ENCODE peak calls at places on chromosomes 6 and 20, in seven cellular contexts. Q is NT2/D1; C is left ventricle myocardium inferior; N is CD4-positive, alpha-beta memory T cell; R is pancreas; G is adipocyte; X is ascending aorta. F is an unnamed sample.

GRCh38 chr6:163347021-163347446 is 67.5 kb upstream of the QKI start:
- DNase-seq in Q (no peak), C (no peak), N (no peak), R (no peak), G (no peak), X (no peak), F (no peak)

GRCh38 chr20:42945194-42945593 is 244.5 kb downstream of the PTPRT start:
- DNase-seq in Q (no peak), C (no peak), N (no peak), R (no peak), G (no peak), X (no peak), F (no peak)

GRCh38 chr6:20811112-20811746 is 277.0 kb downstream of the CDKAL1 start:
- DNase-seq in Q (peak; percentile 87), C (no peak), N (no peak), R (peak; percentile 9), G (peak; percentile 87), X (no peak), F (no peak)

GRCh38 chr20:22559711-22560305 is 24.6 kb downstream of the FOXA2 start:
- DNase-seq in Q (no peak), C (no peak), N (no peak), R (no peak), G (no peak), X (no peak), F (no peak)

GRCh38 chr6:35072051-35072697 is 69.0 kb downstream of the TCP11 start:
- DNase-seq in Q (no peak), C (peak; percentile 22), N (no peak), R (no peak), G (no peak), X (no peak), F (no peak)

GRCh38 chr6:112396221-112396620 is 49.1 kb downstream of the RFPL4B start:
- DNase-seq in Q (no peak), C (no peak), N (no peak), R (no peak), G (peak; percentile 2), X (no peak), F (no peak)

GRCh38 chr6:30752164-30752927 is 8.0 kb upstream of the IER3 start:
- DNase-seq in Q (no peak), C (peak; percentile 91), N (no peak), R (peak; percentile 54), G (peak; percentile 99), X (peak; percentile 95), F (no peak)

GRCh38 chr6:66556936-66557335 is 849.9 kb upstream of the EYS start:
- DNase-seq in Q (no peak), C (no peak), N (no peak), R (no peak), G (no peak), X (no peak), F (no peak)

GRCh38 chr6:88349511-88349910 is 183.4 kb upstream of the CNR1 start:
- DNase-seq in Q (no peak), C (no peak), N (no peak), R (no peak), G (peak; percentile 14), X (no peak), F (no peak)

GRCh38 chr20:59667981-59668515 is 63.7 kb downstream of the PHACTR3 start:
- DNase-seq in Q (no peak), C (no peak), N (no peak), R (no peak), G (no peak), X (no peak), F (no peak)

GRCh38 chr20:59666586-59666985 is 62.2 kb downstream of the PHACTR3 start:
- DNase-seq in Q (no peak), C (no peak), N (no peak), R (no peak), G (no peak), X (no peak), F (no peak)

GRCh38 chr20:59667131-59667530 is 62.8 kb downstream of the PHACTR3 start:
- DNase-seq in Q (no peak), C (no peak), N (no peak), R (no peak), G (no peak), X (no peak), F (no peak)

GRCh38 chr20:59664389-59665055 is 60.2 kb downstream of the PHACTR3 start:
- DNase-seq in Q (no peak), C (no peak), N (no peak), R (no peak), G (no peak), X (no peak), F (no peak)

DNA sequence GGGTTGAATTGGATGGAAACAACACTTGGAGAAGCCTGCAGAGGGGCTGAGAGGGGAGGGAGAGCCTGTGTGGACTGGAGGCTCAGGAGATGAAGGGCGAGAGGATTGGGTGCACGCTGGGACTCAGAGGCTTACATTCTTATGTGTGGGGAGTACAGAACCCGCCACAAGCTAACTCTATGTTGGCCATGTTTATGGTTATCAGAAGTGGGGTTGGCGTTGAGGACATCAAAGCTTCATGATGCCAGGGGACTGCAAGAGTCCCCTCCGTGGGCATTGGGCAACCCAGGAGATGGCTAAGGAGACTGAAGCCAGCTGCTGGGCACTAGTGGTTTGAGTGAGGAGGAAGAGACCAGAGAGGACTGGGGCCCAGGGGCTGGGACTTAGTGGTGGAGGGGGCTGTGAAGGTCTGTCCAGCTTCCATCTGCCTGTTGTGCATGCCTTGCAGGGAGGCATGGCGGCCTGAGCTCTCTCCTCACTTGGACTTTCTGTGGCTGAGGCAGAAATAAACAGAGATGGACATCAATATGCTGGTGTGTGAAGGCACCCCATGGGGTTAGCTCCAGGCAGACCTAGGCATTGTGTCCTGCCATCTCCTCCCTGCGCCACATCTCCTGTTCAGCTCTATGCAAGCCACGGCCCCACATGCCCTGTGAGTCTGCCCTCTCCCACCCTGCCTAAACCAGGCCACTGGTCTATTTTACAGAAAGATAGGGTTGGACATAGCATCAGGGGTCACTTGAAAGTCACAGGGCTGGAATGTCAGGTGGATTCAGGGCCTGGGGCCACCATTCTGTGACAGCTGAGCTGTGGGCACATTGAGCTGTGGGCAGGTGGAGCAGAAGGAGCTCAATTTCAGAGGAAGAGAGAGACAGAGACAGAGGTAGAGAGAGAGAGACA is 61.6 kb downstream of the PHACTR3 start:
- DNase-seq in Q (no peak), C (no peak), N (no peak), R (no peak), G (no peak), X (no peak), F (no peak)
- H3K9me3 ChIP-seq in Q (no peaks in the 10 kb centered on the region), C (no peaks in the 10 kb centered on the region), N (no peaks in the 10 kb centered on the region), R (no peaks in the 10 kb centered on the region), G (peaks cover 4% of the 10 kb centered on the region), X (no peaks in the 10 kb centered on the region), F (no peaks in the 10 kb centered on the region)

DNA sequence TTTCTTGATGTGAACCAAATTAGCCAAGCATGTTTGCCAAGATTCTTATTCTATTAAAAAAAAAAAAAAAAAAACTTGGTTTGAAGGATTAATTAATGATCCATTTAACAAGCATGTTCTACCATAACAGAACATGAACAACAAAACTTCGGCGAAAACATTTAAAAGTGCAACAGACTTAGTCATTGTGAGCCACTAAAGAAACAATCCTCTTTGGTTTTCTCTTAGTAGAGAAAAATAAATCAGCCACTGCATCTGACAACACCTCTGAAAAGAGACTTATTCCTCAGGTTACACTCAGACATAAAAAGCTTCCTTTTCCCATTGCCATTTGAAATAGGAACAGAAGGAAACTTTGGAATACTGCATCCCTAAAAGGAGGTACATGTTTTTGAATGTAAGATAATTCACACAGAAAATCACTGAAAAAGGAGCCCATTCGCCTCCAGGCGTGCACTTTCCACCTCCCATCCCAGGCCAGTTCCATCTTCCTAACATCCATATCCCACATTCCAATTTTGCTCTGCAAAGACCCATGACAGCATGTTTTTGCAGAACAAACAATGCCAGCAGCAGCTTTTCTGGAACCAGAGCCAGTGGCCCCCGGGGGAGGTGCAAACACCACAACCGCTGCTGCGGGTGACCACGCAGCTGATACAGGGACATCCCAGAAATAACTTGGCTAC is 79.5 kb downstream of the ZMYND8 start:
- DNase-seq in Q (no peak), C (peak; percentile 73), N (no peak), R (no peak), G (peak; percentile 34), X (no peak), F (no peak)
- H3K4me1 ChIP-seq in Q (peaks cover 4% of the 10 kb centered on the region), C (peaks cover 56% of the 10 kb centered on the region), N (no peaks in the 10 kb centered on the region), R (no peaks in the 10 kb centered on the region), G (peaks cover 59% of the 10 kb centered on the region), X (peaks cover 15% of the 10 kb centered on the region), F (no peaks in the 10 kb centered on the region)

DNA sequence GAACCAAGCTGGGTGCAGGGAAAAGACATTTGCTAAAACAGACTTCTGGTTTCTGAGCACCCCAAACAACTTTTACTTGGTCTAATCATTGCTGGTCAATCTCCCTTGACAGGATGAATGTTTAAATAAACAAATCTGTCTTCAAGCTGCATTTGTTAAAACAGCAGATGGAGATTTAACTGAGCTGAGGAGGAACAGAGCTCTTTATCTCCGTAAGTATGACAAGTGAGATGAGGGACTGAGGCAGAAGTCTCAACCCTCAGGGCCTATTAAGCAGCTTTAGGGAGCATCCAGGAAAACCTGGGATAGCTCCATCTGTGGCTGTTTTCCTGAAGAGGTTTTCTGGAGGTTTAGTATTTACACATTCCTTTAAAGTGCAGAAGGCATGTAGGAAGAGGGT is 40.6 kb downstream of the NINL start:
- DNase-seq in Q (no peak), C (no peak), N (no peak), R (no peak), G (no peak), X (no peak), F (no peak)
- H3K4me3 ChIP-seq in Q (no peak overlapping the region), C (no peak overlapping the region), N (no peak overlapping the region), R (no peak overlapping the region), G (no peak overlapping the region), X (no peak overlapping the region), F (no peak overlapping the region)

GRCh38 chr20:16445482-16445881 is 127.8 kb downstream of the KIF16B start:
- DNase-seq in Q (no peak), C (no peak), N (no peak), R (no peak), G (no peak), X (no peak), F (no peak)

GRCh38 chr20:16446246-16446645 is 127.0 kb downstream of the KIF16B start:
- DNase-seq in Q (no peak), C (no peak), N (no peak), R (no peak), G (no peak), X (no peak), F (no peak)

GRCh38 chr20:16441526-16442164 is 131.6 kb downstream of the KIF16B start:
- DNase-seq in Q (no peak), C (no peak), N (no peak), R (no peak), G (no peak), X (no peak), F (no peak)

DNA sequence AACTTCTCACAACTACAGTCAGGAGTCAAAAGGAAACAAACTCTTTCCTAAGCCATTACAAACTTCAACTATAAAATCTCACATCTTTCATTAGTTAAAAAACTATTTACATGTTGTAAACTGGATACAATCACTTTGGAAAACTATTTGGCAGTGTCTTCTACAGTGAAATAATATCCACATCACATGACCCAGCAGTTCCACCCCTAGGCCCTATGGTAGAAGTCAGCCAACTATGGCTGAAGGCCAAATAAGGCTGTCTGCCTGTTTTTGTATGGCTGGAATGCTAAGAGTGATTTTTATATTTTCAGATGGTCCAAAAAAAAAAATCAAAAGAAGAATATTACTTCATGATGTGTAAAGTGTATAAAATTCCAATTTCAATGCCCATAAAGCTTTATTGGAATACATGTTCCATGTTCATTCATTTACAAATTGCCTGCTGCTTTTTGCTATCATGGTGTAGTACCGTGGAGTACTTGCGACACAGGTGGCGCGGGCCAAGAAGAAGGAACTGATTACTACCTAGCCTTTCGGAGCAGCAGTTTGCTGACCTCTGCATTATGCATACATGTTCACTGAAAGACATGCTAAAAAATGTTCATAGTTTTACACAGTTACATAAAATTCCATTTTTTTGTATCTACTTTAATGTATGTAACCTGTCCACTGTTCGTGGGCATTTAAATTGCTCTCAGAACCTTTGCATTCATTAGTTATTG is 129.0 kb downstream of the KIF16B start:
- DNase-seq in Q (no peak), C (no peak), N (no peak), R (no peak), G (peak; percentile 80), X (no peak), F (no peak)
- H3K9me3 ChIP-seq in Q (no peaks in the 10 kb centered on the region), C (no peaks in the 10 kb centered on the region), N (no peaks in the 10 kb centered on the region), R (no peaks in the 10 kb centered on the region), G (no peaks in the 10 kb centered on the region), X (no peaks in the 10 kb centered on the region), F (no peaks in the 10 kb centered on the region)

F was measured in effector memory CD4-positive, alpha-beta T cell.